ENCODE peak calls at places on chromosomes 11 and 22, in eight cellular contexts. C, T, A, O, N, W, K and R are unnamed samples.

GRCh38 chr11:19920982-19921381 is 208.3 kb downstream of the NAV2 start:
- DNase-seq in T (no peak), C (no peak), K (no peak), A (no peak), W (no peak), N (no peak), O (no peak), R (no peak)

GRCh38 chr11:2530131-2530854 is 85.5 kb downstream of the KCNQ1 start:
- DNase-seq in K (no peak), C (no peak), O (no peak), T (no peak), A (no peak), N (no peak), W (peak), R (no peak)

GRCh38 chr11:2470495-2470894 is 25.7 kb downstream of the KCNQ1 start:
- DNase-seq in O (no peak), T (no peak), W (no peak), N (no peak), A (no peak), C (no peak), K (no peak), R (no peak)

GRCh38 chr22:26648761-26649363 is 8.5 kb upstream of the MIAT start:
- DNase-seq in O (no peak), N (no peak), K (no peak), W (no peak), A (no peak), T (no peak), C (no peak), R (no peak)

GRCh38 chr11:15907806-15908205 is 448.5 kb downstream of the SOX6 start:
- DNase-seq in W (no peak), T (no peak), O (no peak), N (no peak), C (no peak), A (no peak), K (no peak), R (no peak)

GRCh38 chr11:126414615-126415014 is 59.1 kb downstream of the ST3GAL4 start:
- DNase-seq in O (no peak), C (no peak), K (no peak), W (no peak), N (no peak), A (no peak), T (no peak), R (no peak)

GRCh38 chr11:91773090-91773489 is 451.5 kb upstream of the FAT3 start:
- DNase-seq in C (no peak), O (peak), A (no peak), K (no peak), W (no peak), N (peak), T (no peak), R (no peak)

GRCh38 chr11:76838422-76839068 is 22.2 kb upstream of the ACER3 start:
- DNase-seq in K (no peak), C (no peak), T (no peak), O (no peak), W (no peak), N (peak), A (no peak), R (no peak)

GRCh38 chr11:44702897-44703296 is 23.9 kb upstream of the TSPAN18 start:
- DNase-seq in N (no peak), K (no peak), C (no peak), O (no peak), W (no peak), T (no peak), A (no peak), R (no peak)

GRCh38 chr11:61083601-61084147 is 18.6 kb upstream of the CD5 start:
- DNase-seq in T (peak), K (no peak), N (no peak), O (no peak), A (no peak), W (peak), C (peak), R (no peak)

GRCh38 chr11:103805688-103806009 is 230.8 kb upstream of the DDI1 start:
- DNase-seq in O (no peak), N (no peak), C (no peak), A (no peak), T (no peak), W (no peak), K (no peak), R (no peak)

GRCh38 chr11:87223816-87224215 is 186.1 kb downstream of the TMEM135 start:
- DNase-seq in T (no peak), N (no peak), A (peak), W (no peak), C (no peak), K (peak), O (peak), R (no peak)

GRCh38 chr22:24969588-24970301 is 17.2 kb downstream of the KIAA1671 start:
- DNase-seq in O (no peak), A (peak), T (no peak), W (peak), C (no peak), N (no peak), K (peak), R (no peak)

GRCh38 chr22:27220349-27220748 is 563.0 kb downstream of the MIAT start:
- DNase-seq in K (peak), O (peak), A (peak), T (no peak), C (no peak), W (no peak), N (no peak), R (peak)

GRCh38 chr11:113664069-113664980 is 41.8 kb downstream of the TMPRSS5 start:
- DNase-seq in C (no peak), N (peak), O (peak), K (peak), A (peak), W (no peak), T (no peak), R (no peak)

GRCh38 chr22:35480143-35480542 is 60.5 kb upstream of the RASD2 start:
- DNase-seq in C (no peak), N (no peak), W (no peak), A (peak), T (no peak), O (no peak), K (peak), R (no peak)

GRCh38 chr22:42399315-42400271 is 32.6 kb downstream of the NFAM1 start:
- DNase-seq in N (peak), O (no peak), A (peak), K (no peak), C (no peak), T (no peak), W (peak), R (no peak)

GRCh38 chr11:57210731-57211335 is 26.2 kb downstream of the APLNR start:
- DNase-seq in N (no peak), W (no peak), T (no peak), A (no peak), O (no peak), K (no peak), C (no peak), R (no peak)

GRCh38 chr22:17638182-17638431 is 450 bp upstream of the BCL2L13 start:
- DNase-seq in T (no peak), A (no peak), N (no peak), K (no peak), O (no peak), C (no peak), W (no peak), R (no peak)

GRCh38 chr11:61913699-61914395 is 3.5 kb downstream of the RAB3IL1 start:
- DNase-seq in T (no peak), O (no peak), A (no peak), W (peak), C (no peak), K (no peak), N (no peak), R (no peak)

GRCh38 chr11:43892851-43893250 is 12.2 kb downstream of the ALKBH3 start:
- DNase-seq in T (no peak), K (no peak), A (no peak), C (no peak), N (no peak), W (no peak), O (no peak), R (no peak)

GRCh38 chr11:94519478-94520084 is 7.3 kb downstream of the C11orf97 start:
- DNase-seq in W (no peak), C (no peak), A (peak), O (no peak), T (peak), N (peak), K (no peak), R (no peak)

GRCh38 chr11:77560605-77561004 is 29.1 kb upstream of the AQP11 start:
- DNase-seq in N (peak), W (no peak), K (no peak), C (no peak), O (no peak), T (no peak), A (peak), R (no peak)

GRCh38 chr11:46721286-46721685 is 2.3 kb downstream of the F2 start:
- DNase-seq in W (no peak), T (no peak), N (no peak), C (no peak), A (no peak), O (no peak), K (no peak), R (no peak)

GRCh38 chr11:46719543-46720218 is 668 bp downstream of the F2 start:
- DNase-seq in A (no peak), N (no peak), C (no peak), T (no peak), W (no peak), O (no peak), K (no peak), R (no peak)

GRCh38 chr11:46722566-46723358 is 3.7 kb downstream of the F2 start:
- DNase-seq in O (no peak), W (no peak), N (no peak), K (no peak), T (no peak), C (no peak), A (no peak), R (no peak)

GRCh38 chr11:46719048-46719542 is at the start of gene F2:
- DNase-seq in W (no peak), N (no peak), T (no peak), A (no peak), K (no peak), O (no peak), C (no peak), R (no peak)

DNA sequence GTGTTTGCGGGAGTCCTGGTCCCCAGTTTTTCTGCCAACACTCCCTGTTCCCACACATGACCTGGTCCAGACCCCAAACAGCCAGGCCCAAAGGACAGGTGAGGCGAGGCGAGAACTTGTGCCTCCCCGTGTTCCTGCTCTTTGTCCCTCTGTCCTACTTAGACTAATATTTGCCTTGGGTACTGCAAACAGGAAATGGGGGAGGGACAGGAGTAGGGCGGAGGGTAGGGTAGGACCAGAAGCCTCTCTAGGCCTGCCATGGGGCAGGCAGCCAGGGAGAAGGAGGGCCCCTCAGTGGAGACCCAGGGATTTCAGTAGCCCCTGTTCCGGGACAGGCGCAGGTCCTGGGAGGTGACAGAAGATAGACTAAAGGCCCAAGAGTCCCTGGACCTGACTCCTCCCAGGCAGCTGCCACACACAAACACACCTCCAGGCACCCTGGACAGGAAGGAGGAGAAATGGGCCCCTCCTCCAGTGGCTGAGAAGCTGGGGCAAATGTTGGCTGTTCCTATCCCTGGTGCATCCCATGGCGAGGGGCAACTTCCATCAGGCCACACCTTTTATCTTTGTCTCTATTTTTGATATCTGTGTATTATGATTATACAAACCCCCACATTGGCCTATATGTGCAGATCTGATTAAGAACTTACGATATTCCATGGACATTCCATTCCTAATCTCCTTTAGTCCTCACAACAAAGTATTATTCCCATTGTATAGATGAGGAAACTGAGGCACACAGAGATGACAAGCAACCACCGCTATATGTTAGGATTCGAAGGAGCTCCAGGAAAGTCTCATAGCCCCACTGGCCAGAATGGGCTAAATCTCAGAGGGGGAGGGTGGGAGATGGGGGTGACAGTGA is 626 bp upstream of the F2 start:
- DNase-seq in O (no peak), T (no peak), C (no peak), N (no peak), A (no peak), W (no peak), K (no peak), R (no peak)
- H3K4me3 ChIP-seq in O (no peak), T (no peak), C (no peak), N (no peak), A (no peak), W (no peak), K (no peak), R (no peak)

GRCh38 chr22:32203181-32204105 is 1.4 kb downstream of the RFPL2 start:
- DNase-seq in A (no peak), C (no peak), O (no peak), K (no peak), N (no peak), W (no peak), T (no peak), R (no peak)

GRCh38 chr22:32202161-32202538 is 2.7 kb downstream of the RFPL2 start:
- DNase-seq in C (no peak), N (no peak), W (no peak), O (no peak), T (no peak), A (no peak), K (no peak), R (no peak)

GRCh38 chr22:32204211-32204855 is 540 bp downstream of the RFPL2 start:
- DNase-seq in N (no peak), T (peak), O (no peak), K (no peak), W (no peak), A (no peak), C (no peak), R (no peak)

GRCh38 chr22:32200752-32201151 is 4.1 kb downstream of the RFPL2 start:
- DNase-seq in O (no peak), K (no peak), T (no peak), A (no peak), C (no peak), W (no peak), N (no peak), R (no peak)

DNA sequence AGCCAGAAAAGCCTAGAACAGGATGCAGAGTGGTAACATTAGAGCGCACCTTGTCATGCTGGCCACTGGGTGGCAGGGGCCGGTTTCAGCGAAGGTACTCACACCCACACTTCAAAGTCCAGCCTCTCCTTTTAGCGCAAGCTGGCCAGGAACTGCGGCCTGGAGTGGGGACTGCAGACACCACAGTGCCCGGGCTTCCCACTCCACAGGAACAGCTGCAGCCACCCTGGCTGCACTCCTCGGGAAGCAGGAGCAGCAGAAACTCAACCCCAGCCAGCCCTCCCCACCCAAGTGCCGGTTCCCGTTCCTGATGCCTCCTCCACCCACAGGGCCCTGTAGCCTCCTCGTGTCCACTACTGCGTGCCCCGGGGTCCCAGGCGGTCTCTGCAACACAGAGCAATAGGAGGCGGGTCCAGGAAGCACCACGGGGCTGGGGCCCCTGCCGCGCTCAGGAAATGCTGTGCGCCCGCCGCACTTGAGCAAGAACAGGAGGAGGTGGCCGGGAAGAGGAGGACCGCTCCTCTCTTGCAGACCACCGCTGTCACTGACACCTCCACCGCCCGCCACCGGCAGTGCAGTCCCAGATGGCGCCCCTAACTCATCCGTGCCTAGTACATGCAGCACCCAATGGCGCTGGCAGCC is 2.2 kb downstream of the RFPL2 start:
- DNase-seq in O (no peak), K (peak), C (no peak), W (peak), A (peak), T (no peak), N (peak), R (no peak)
- H3K4me3 ChIP-seq in O (no peak), K (peak), C (peak), W (peak), A (no peak), T (peak), N (no peak), R (no peak)

DNA sequence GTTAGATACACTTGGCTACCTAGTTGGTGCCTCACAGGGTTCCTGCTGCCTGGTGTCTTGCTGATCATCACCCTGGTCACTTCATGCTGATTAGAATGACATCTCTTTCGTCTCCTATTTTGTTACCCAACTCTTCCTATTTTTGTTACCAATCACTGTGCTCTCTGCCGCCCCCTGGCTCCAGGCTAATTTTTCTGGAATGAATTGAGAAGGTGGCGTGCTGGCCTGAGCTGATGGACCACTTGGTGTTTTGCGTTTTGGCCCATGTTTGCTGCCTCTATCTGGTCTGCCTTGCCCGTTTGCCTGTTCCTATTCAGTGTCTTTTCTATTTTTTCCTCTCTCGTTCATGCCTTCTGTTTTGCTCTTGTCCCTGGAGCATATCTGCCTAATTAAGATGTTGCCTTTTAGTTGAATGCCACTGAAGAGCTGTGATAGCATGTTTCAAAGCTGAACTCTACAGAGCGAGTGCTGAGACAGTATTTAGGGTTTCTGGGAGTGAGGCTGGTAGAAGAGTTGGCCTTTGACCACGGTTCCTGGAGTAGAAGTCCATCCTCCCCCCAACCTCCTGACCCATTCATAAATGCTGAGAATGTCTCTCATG is 5.9 kb upstream of the ATF4 start:
- DNase-seq in C (no peak), T (peak), N (no peak), O (no peak), W (peak), K (no peak), A (peak), R (no peak)
- H3K4me3 ChIP-seq in C (no peak), T (no peak), N (no peak), O (no peak), W (no peak), K (no peak), A (no peak), R (no peak)

GRCh38 chr11:112291191-112291590 is 30.5 kb upstream of the PLET1 start:
- DNase-seq in A (no peak), C (no peak), T (no peak), N (no peak), O (no peak), K (no peak), W (no peak), R (no peak)

GRCh38 chr11:112288021-112288420 is 27.4 kb upstream of the PLET1 start:
- DNase-seq in C (no peak), N (no peak), T (no peak), W (no peak), K (no peak), A (no peak), O (no peak), R (no peak)

GRCh38 chr11:112292188-112292587 is 31.5 kb upstream of the PLET1 start:
- DNase-seq in N (no peak), A (no peak), W (no peak), O (no peak), C (no peak), T (no peak), K (no peak), R (no peak)

GRCh38 chr11:112290462-112290894 is 29.8 kb upstream of the PLET1 start:
- DNase-seq in W (no peak), O (no peak), A (no peak), K (no peak), N (no peak), C (no peak), T (no peak), R (no peak)

DNA sequence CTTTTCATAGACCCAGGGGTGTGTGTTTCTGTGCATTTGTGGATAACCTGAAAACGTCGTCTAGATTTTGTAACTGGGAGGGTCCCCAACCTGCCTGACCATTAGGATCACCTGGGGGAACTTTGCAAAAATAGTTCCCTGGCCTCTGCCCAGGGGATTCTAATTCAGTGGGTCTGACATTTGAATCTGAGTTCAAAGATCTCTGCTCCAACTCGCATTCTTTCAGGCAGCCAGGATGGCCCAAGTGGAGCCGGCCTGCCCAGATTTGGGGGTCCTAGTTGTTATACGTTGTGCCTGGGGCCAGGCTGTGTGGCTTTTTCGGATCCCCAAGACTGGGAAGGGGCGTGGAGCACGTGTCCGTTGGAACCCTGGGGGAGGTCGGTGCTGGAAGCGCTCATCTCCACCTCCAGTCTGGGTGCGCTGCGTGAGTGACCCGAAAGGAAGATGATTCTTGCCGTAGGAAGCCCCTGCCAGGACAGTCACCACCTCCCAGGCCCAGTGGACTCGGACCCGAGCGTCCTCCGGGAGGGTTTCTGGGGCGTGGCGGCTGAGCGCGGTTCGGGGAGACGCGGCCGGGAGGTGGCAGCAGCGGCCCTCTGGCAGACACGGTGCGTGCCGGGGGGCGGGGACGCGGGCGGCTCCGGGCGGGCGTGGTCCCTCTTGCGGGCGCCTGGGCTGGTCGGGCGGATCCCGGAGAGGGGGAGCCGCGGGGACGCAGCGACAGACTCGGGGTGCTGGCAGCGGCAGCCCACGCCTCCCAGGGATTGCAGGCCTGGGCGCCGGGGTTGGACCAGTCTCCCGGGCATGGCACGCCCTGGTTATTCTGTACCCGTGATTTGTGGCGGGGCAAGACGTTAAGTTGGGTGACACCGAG is 29.2 kb upstream of the PLET1 start:
- DNase-seq in T (peak), W (peak), O (no peak), C (peak), A (peak), K (no peak), N (peak), R (no peak)
- H3K4me3 ChIP-seq in T (peak), W (peak), O (peak), C (peak), A (peak), K (peak), N (peak), R (peak)

GRCh38 chr11:34631737-34632104 is 10.8 kb downstream of the EHF start:
- DNase-seq in A (no peak), K (no peak), N (no peak), C (no peak), W (no peak), O (no peak), T (no peak), R (no peak)
- H3K4me3 ChIP-seq in A (no peak), K (no peak), N (no peak), C (no peak), W (no peak), O (no peak), T (no peak), R (no peak)

GRCh38 chr22:30144391-30144790 is 64.1 kb downstream of the HORMAD2 start:
- DNase-seq in A (no peak), W (no peak), O (no peak), K (no peak), N (peak), C (no peak), T (no peak), R (no peak)
- H3K4me3 ChIP-seq in A (no peak), W (no peak), O (no peak), K (no peak), N (no peak), C (no peak), T (no peak), R (no peak)